ENCODE peak calls at places on chromosomes 5 and 9, in eight cellular contexts. I is HCT116, X is colonic mucosa, N is PC-9, G is SK-N-SH, T is PC-3, J is cardiac muscle cell, U is OCI-LY7. V is an unnamed sample.
A peak's percentile ranks its signal among the peaks of the same experiment; 100 is the strongest.

GRCh38 chr9:114250235-114250568 is 72.7 kb upstream of the ORM1 start:
- DNase-seq in J (peak; percentile 83), U (no peak), I (no peak), X (peak; percentile 27), G (peak; percentile 88), N (no peak), T (no peak), V (no peak)

GRCh38 chr5:1736065-1736464 is 63.6 kb downstream of the MRPL36 start:
- DNase-seq in I (no peak), X (no peak), U (no peak), N (no peak), J (no peak), G (no peak), T (no peak), V (no peak)

GRCh38 chr5:144093400-144093799 is 77.1 kb downstream of the YIPF5 start:
- DNase-seq in I (no peak), N (no peak), J (no peak), X (no peak), G (no peak), T (no peak), U (no peak), V (no peak)

GRCh38 chr5:128035689-128036088 is 47.9 kb upstream of the SLC12A2 start:
- DNase-seq in G (peak; percentile 30), U (no peak), J (no peak), N (no peak), I (no peak), T (no peak), X (no peak), V (no peak)

GRCh38 chr5:3592298-3592697 is 3.3 kb upstream of the IRX1 start:
- DNase-seq in X (no peak), G (peak; percentile 24), T (no peak), U (no peak), I (no peak), J (no peak), N (no peak), V (no peak)

GRCh38 chr9:83220737-83221136 is 157.8 kb upstream of the RASEF start:
- DNase-seq in X (no peak), I (no peak), T (peak; percentile 63), G (no peak), J (peak; percentile 89), N (no peak), U (no peak), V (no peak)

GRCh38 chr9:98707158-98708102 is 1.3 kb downstream of the GABBR2 start:
- DNase-seq in J (peak; percentile 86), G (peak; percentile 84), T (peak; percentile 61), X (no peak), U (no peak), I (peak; percentile 3), N (peak; percentile 81), V (no peak)

GRCh38 chr9:124242331-124243194 is 15.2 kb upstream of the NEK6 start:
- DNase-seq in J (peak; percentile 68), X (peak; percentile 71), I (no peak), T (no peak), U (no peak), G (no peak), N (peak; percentile 34), V (no peak)

GRCh38 chr9:38687389-38687842 is 32.5 kb downstream of the FAM240B start:
- DNase-seq in N (peak; percentile 75), U (no peak), J (peak; percentile 61), I (peak; percentile 42), T (peak; percentile 44), X (peak; percentile 81), G (no peak), V (peak; percentile 55)

GRCh38 chr5:107672212-107673105 is 1.7 kb upstream of the EFNA5 start:
- DNase-seq in J (peak; percentile 98), I (peak; percentile 88), U (peak; percentile 67), G (peak; percentile 86), T (peak; percentile 96), N (peak; percentile 88), X (peak; percentile 86), V (peak; percentile 91)

GRCh38 chr9:20040991-20041606 is 252.3 kb upstream of the SLC24A2 start:
- DNase-seq in N (no peak), J (no peak), U (no peak), T (no peak), I (no peak), G (peak; percentile 30), X (no peak), V (no peak)

GRCh38 chr5:146345578-146346366 is 7.1 kb downstream of the POU4F3 start:
- DNase-seq in J (no peak), G (peak; percentile 61), N (no peak), T (no peak), X (no peak), U (no peak), I (no peak), V (no peak)

GRCh38 chr5:172789687-172790495 is 18.9 kb upstream of the DUSP1 start:
- DNase-seq in N (no peak), J (peak; percentile 62), G (no peak), I (no peak), T (no peak), X (peak; percentile 27), U (no peak), V (no peak)

GRCh38 chr9:90774682-90775081 is 26.9 kb upstream of the SYK start:
- DNase-seq in T (peak; percentile 4), G (no peak), J (no peak), I (no peak), U (peak; percentile 97), X (no peak), N (no peak), V (no peak)

GRCh38 chr5:145834917-145835838 is at the start of gene PRELID2:
- DNase-seq in I (peak; percentile 79), N (peak; percentile 94), X (peak; percentile 96), J (peak; percentile 94), U (peak; percentile 29), G (peak; percentile 89), T (peak; percentile 88), V (peak; percentile 96)

GRCh38 chr5:120366047-120366446 is 98.1 kb upstream of the PRR16 start:
- DNase-seq in J (peak; percentile 36), X (no peak), U (no peak), G (no peak), I (no peak), N (no peak), T (no peak), V (no peak)

GRCh38 chr9:97357056-97357455 is 49.6 kb downstream of the CCDC180 start:
- DNase-seq in T (no peak), U (no peak), I (no peak), N (no peak), G (no peak), X (no peak), J (no peak), V (no peak)

GRCh38 chr5:140175367-140176027 is 509 bp downstream of the CYSTM1 start:
- DNase-seq in T (peak; percentile 56), G (peak; percentile 83), J (peak; percentile 75), X (peak; percentile 77), N (peak; percentile 59), U (peak; percentile 70), I (no peak), V (peak; percentile 84)

GRCh38 chr5:104513621-104514020 is 951.0 kb upstream of the NUDT12 start:
- DNase-seq in G (no peak), X (no peak), N (no peak), I (peak; percentile 18), T (no peak), U (no peak), J (peak; percentile 15), V (no peak)

GRCh38 chr5:104513194-104513602 is 950.6 kb upstream of the NUDT12 start:
- DNase-seq in T (peak; percentile 97), J (peak; percentile 41), I (peak; percentile 98), U (no peak), N (no peak), X (no peak), G (no peak), V (peak; percentile 40)

DNA sequence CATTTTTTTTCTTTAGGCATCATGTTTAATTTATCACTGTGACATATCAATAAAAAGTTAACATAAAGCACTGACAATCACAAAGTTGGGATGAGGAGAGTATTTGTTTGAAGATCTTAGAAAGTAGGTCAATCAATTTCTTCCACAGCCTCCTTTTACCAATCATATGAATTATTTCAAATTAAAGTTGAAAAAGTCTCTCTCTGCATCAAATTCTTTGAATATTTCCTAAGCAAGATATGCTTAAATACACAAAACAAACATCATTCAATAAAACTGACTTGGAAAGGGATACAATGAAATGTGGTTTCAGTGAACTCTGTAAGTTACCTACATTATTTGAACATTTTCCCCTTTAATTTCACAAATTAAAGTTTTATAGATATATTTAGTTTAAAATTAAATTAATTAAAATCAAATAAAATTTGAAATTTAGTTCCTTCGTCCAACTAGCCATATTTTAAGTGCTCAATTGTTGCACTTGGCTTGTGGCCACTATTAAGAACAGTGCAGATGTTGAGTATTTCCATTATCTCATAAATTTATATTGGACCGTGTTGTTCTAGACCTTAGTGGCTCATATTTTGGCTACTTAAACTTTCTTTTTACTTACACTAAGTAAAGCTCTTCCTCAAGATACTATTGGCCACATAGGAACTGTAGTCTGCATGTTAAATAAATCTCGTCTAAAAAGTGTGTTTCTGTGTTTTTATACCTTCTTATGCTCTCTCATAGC is 949.6 kb upstream of the NUDT12 start:
- DNase-seq in J (peak; percentile 9), N (no peak), T (peak; percentile 50), U (no peak), X (no peak), I (no peak), G (no peak), V (no peak)
- TF ChIP-seq CTCF in J (no peak), N (no peak), T (no peak), U (no peak), X (no peak), I (no peak), G (no peak), V (no peak)

GRCh38 chr9:37371565-37372464 is 50.7 kb upstream of the GRHPR start:
- DNase-seq in N (no peak), J (peak; percentile 81), I (no peak), T (no peak), U (peak; percentile 70), G (no peak), X (no peak), V (no peak)
- H3K4me1 ChIP-seq in N (no peaks in the 10 kb centered on the region), J (no peaks in the 10 kb centered on the region), I (no peaks in the 10 kb centered on the region), T (no peaks in the 10 kb centered on the region), U (peaks cover 86% of the 10 kb centered on the region), G (no peaks in the 10 kb centered on the region), X (no peaks in the 10 kb centered on the region), V (no peaks in the 10 kb centered on the region)

GRCh38 chr5:73812962-73813588 is 187.1 kb downstream of the ARHGEF28 start:
- DNase-seq in J (no peak), N (no peak), G (no peak), I (no peak), U (no peak), X (peak; percentile 69), T (no peak), V (peak; percentile 62)
- H3K4me3 ChIP-seq in J (no peak overlapping the region), N (no peak overlapping the region), G (no peak overlapping the region), I (no peak overlapping the region), U (no peak overlapping the region), X (peak overlapping the region; percentile 17), T (no peak overlapping the region), V (peak overlapping the region; percentile 59)

DNA sequence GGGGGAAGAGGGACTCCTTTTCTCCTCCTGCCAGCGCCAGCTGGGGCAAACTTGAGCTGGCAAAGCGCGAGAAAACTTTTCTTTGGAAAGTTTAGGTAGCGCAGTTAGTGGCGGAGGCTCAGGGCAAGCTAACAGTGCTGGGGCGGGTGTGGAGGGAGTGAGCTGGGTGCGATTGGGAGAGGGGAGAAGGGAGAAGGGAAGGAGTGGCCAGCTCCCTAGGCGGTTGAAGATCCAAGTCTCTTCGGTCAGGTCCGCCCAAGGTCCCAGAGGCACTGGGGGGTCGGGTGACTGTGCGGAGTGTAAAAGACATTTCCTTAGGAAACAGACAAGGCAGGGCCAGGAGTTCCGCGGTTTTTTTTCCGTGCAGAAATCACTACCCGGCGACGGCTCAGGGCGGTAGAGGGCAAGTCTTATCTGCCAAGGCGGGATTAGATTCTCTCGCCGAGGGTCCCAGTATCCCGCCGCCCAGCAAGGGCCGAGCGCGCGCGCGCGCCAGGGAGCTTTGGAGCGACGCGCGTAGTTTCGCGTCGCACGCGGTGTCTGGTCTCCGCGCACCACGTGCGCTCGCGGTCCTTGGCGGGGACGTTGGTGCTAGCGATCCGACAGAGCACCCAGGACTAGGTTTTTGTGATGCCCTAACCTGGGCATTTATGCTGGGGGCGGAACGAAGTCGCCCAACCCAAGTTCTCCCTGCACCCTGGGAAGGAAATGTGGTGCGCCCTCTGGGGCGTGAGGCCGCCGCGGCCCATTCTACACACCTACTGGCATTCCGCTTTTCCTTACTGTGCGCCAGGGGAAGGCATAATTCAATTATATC is 33.7 kb upstream of the NFIB start:
- DNase-seq in I (no peak), J (peak; percentile 81), U (no peak), N (peak; percentile 27), T (peak; percentile 10), G (peak; percentile 9), X (peak; percentile 46), V (no peak)
- TF ChIP-seq CTCF in I (no peak), J (peak; percentile 34), U (no peak), N (no peak), T (no peak), G (no peak), X (no peak), V (no peak)